ENCODE peak calls at places on chromosomes 4 and X, in four cellular contexts. One of them, this sample, is unnamed.

GRCh38 chrX:40663078-40663740 is 15.8 kb upstream of the CXorf38 start:
- DNase-seq in K562: no peak
- DNase-seq in GM12878: no peak
- DNase-seq in HepG2: no peak
- DNase-seq in this sample: no peak

GRCh38 chr4:99844048-99844447 is 27.4 kb downstream of the DAPP1 start:
- DNase-seq in K562: peak
- DNase-seq in HepG2: no peak
- DNase-seq in GM12878: no peak
- DNase-seq in this sample: no peak

GRCh38 chr4:41060352-41061318 is 153.7 kb downstream of the APBB2 start:
- DNase-seq in GM12878: no peak
- DNase-seq in K562: no peak
- DNase-seq in HepG2: no peak
- DNase-seq in this sample: no peak

GRCh38 chr4:73414936-73415271 is 10.8 kb downstream of the ALB start:
- DNase-seq in GM12878: no peak
- DNase-seq in HepG2: no peak
- DNase-seq in K562: no peak
- DNase-seq in this sample: no peak

GRCh38 chr4:92241094-92241493 is 62.7 kb upstream of the GRID2 start:
- DNase-seq in HepG2: no peak
- DNase-seq in GM12878: no peak
- DNase-seq in K562: no peak
- DNase-seq in this sample: no peak

GRCh38 chr4:87060957-87061356 is 126.1 kb downstream of the AFF1 start:
- DNase-seq in HepG2: no peak
- DNase-seq in GM12878: no peak
- DNase-seq in K562: no peak
- DNase-seq in this sample: no peak

GRCh38 chr4:113919611-113920010 is 59.8 kb downstream of the ARSJ start:
- DNase-seq in HepG2: no peak
- DNase-seq in GM12878: no peak
- DNase-seq in K562: no peak
- DNase-seq in this sample: no peak

GRCh38 chr4:37780444-37781133 is 45.9 kb upstream of the PGM2 start:
- DNase-seq in GM12878: no peak
- DNase-seq in HepG2: peak
- DNase-seq in K562: no peak
- DNase-seq in this sample: no peak

GRCh38 chr4:28443786-28444412 is 1583.3 kb downstream of the STIM2 start:
- DNase-seq in K562: no peak
- DNase-seq in GM12878: no peak
- DNase-seq in HepG2: no peak
- DNase-seq in this sample: peak

GRCh38 chrX:154775611-154776349 is 13.1 kb downstream of the DKC1 start:
- DNase-seq in HepG2: no peak
- DNase-seq in GM12878: no peak
- DNase-seq in K562: peak
- DNase-seq in this sample: no peak

GRCh38 chrX:8724176-8724757 is 7.7 kb downstream of the ANOS1 start:
- DNase-seq in K562: peak
- DNase-seq in GM12878: no peak
- DNase-seq in HepG2: no peak
- DNase-seq in this sample: peak

GRCh38 chrX:128807367-128807766 is 715.9 kb downstream of the SMARCA1 start:
- DNase-seq in K562: peak
- DNase-seq in HepG2: no peak
- DNase-seq in GM12878: no peak
- DNase-seq in this sample: no peak

GRCh38 chrX:13906103-13906502 is 89.2 kb upstream of the GPM6B start:
- DNase-seq in K562: no peak
- DNase-seq in HepG2: no peak
- DNase-seq in GM12878: no peak
- DNase-seq in this sample: no peak

DNA sequence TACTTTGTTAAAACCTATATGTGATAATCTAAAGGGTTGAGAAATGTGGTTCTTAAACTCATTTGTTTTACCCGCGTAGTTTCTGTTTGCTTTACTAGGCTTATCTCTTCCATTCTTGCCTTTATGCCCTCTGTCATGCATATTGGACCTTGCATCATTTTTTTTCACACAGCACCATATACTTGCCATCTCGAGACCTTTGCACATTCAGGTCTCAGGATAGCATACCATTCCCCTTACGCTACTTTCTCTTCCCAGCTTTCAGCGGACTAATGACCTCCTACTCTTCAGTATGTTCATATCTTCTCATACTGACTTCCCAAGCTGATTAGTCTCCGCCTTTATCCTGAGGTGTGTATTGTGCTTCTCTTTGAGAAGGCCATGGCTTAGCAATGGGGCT is 40.5 kb downstream of the USP38 start:
- DNase-seq in GM12878: no peak
- DNase-seq in HepG2: peak
- DNase-seq in K562: no peak
- DNase-seq in this sample: no peak
- TF ChIP-seq CREB1 in GM12878: no peak
- TF ChIP-seq CREB1 in HepG2: peak
- TF ChIP-seq CREB1 in K562: no peak
- TF ChIP-seq CREB1 in this sample: no peak

GRCh38 chr4:40040908-40041307 is 15.7 kb upstream of the N4BP2 start:
- DNase-seq in K562: no peak
- DNase-seq in HepG2: no peak
- DNase-seq in GM12878: no peak
- DNase-seq in this sample: no peak

GRCh38 chr4:40043786-40044185 is 12.9 kb upstream of the N4BP2 start:
- DNase-seq in K562: no peak
- DNase-seq in GM12878: no peak
- DNase-seq in HepG2: no peak
- DNase-seq in this sample: no peak

GRCh38 chr4:40033603-40034002 is 23.0 kb upstream of the N4BP2 start:
- DNase-seq in GM12878: no peak
- DNase-seq in K562: no peak
- DNase-seq in HepG2: no peak
- DNase-seq in this sample: no peak

GRCh38 chr4:40038972-40039371 is 17.7 kb upstream of the N4BP2 start:
- DNase-seq in GM12878: no peak
- DNase-seq in HepG2: no peak
- DNase-seq in K562: no peak
- DNase-seq in this sample: no peak
- TF ChIP-seq TCF7 in GM12878: no peak
- TF ChIP-seq TCF7 in HepG2: no peak
- TF ChIP-seq TCF7 in K562: no peak
- TF ChIP-seq TCF7 in this sample: no peak

GRCh38 chrX:114619874-114620273 is 36.0 kb downstream of the HTR2C start:
- DNase-seq in HepG2: no peak
- DNase-seq in GM12878: no peak
- DNase-seq in K562: peak
- DNase-seq in this sample: no peak
- TF ChIP-seq CREB1 in HepG2: no peak
- TF ChIP-seq CREB1 in GM12878: no peak
- TF ChIP-seq CREB1 in K562: no peak
- TF ChIP-seq CREB1 in this sample: no peak

GRCh38 chr4:13905543-13905942 is 278.0 kb upstream of the BOD1L1 start:
- DNase-seq in HepG2: no peak
- DNase-seq in K562: no peak
- DNase-seq in GM12878: no peak
- DNase-seq in this sample: no peak
- TF ChIP-seq TCF7 in HepG2: no peak
- TF ChIP-seq TCF7 in K562: no peak
- TF ChIP-seq TCF7 in GM12878: no peak
- TF ChIP-seq TCF7 in this sample: no peak

GRCh38 chrX:80139564-80139963 is 125.0 kb downstream of the TBX22 start:
- DNase-seq in HepG2: no peak
- DNase-seq in K562: no peak
- DNase-seq in GM12878: no peak
- DNase-seq in this sample: no peak

GRCh38 chrX:80138938-80139337 is 124.4 kb downstream of the TBX22 start:
- DNase-seq in GM12878: no peak
- DNase-seq in HepG2: no peak
- DNase-seq in K562: no peak
- DNase-seq in this sample: no peak
- TF ChIP-seq CREB1 in GM12878: no peak
- TF ChIP-seq CREB1 in HepG2: no peak
- TF ChIP-seq CREB1 in K562: no peak
- TF ChIP-seq CREB1 in this sample: no peak

DNA sequence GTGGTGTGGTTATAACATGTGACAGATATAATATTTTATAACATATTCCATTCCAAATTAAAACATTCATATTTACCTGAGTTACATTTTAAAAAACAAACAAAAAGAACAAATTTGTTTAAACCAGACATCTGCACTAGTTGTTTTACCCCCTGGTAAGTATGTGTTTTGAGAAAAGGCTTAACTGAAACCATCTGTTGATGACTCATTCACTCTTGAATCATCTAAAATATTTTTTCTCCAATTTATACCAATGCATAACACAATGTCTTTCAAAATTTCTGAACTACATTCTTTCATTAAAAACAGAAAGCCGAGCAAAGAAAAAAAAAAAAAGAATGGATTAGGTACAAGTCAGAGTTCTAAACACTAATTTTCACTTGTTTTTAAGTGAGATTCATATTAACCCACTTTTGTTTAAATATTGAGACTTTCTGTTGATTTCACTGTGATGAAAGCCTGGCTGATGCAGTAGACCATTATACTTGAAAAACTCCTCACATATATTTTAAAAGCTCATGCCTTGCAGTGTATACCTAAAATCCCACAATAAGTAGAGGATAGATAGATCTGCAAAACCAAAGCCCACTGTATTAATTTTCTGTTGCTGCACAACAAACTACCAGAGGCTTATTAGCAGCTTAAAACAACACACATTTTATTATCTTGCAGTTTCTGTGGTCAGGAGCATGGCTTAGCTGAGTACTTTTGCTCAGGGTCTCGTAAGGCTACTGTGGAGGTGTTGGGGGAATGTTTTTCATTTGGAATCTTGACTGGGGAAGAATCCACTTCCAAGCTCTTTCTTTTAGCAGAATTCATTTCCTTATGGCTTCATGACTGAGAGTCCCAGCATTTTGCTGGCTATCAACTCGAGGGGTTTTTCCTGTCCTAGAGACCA is 221.5 kb downstream of the PCDH18 start:
- DNase-seq in K562: no peak
- DNase-seq in GM12878: no peak
- DNase-seq in HepG2: no peak
- DNase-seq in this sample: no peak
- TF ChIP-seq TCF7 in K562: no peak
- TF ChIP-seq TCF7 in GM12878: no peak
- TF ChIP-seq TCF7 in HepG2: no peak
- TF ChIP-seq TCF7 in this sample: no peak

DNA sequence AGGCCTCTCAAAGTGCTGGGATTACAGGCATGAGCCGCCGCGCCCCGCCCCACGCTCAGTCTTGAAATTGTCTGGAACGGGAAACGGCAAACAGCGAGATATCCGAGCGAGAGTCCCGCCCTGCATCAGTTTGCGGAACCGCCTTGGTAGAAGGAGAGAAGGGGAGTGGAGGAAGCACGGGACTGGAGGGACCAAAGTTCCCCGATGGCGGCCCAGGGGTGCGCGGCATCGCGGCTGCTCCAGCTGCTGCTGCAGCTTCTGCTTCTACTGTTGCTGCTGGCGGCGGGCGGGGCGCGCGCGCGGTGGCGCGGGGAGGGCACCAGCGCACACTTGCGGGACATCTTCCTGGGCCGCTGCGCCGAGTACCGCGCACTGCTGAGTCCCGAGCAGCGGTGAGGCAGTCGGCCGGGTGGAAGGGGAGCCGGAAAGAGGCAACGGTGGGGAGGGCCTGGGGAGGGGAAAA is at the start of gene BST1:
- DNase-seq in K562: no peak
- DNase-seq in HepG2: no peak
- DNase-seq in GM12878: no peak
- DNase-seq in this sample: peak
- TF ChIP-seq CREB1 in K562: no peak
- TF ChIP-seq CREB1 in HepG2: no peak
- TF ChIP-seq CREB1 in GM12878: no peak
- TF ChIP-seq CREB1 in this sample: no peak

DNA sequence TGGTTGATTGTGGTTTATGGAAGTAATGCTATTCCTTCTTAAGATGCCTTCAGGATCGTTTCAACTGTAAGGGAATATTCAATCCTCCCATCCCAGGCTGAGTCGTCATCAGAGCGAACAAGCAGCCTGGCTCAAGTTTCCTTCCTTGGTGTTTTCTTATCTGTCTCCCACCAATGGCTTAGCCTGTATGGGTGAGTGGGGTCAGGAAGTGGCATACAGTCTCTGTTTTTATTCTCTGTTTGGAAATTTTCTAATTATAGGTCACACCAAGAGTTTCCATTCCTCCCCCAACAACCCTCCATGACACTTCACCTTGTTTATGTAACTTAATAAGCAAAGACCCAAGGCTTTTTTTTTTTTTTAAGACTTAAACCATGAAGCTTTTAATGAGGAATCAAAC is 56.2 kb upstream of the KDR start:
- DNase-seq in K562: no peak
- DNase-seq in GM12878: no peak
- DNase-seq in HepG2: no peak
- DNase-seq in this sample: no peak
- TF ChIP-seq TCF7 in K562: no peak
- TF ChIP-seq TCF7 in GM12878: no peak
- TF ChIP-seq TCF7 in HepG2: no peak
- TF ChIP-seq TCF7 in this sample: no peak

DNA sequence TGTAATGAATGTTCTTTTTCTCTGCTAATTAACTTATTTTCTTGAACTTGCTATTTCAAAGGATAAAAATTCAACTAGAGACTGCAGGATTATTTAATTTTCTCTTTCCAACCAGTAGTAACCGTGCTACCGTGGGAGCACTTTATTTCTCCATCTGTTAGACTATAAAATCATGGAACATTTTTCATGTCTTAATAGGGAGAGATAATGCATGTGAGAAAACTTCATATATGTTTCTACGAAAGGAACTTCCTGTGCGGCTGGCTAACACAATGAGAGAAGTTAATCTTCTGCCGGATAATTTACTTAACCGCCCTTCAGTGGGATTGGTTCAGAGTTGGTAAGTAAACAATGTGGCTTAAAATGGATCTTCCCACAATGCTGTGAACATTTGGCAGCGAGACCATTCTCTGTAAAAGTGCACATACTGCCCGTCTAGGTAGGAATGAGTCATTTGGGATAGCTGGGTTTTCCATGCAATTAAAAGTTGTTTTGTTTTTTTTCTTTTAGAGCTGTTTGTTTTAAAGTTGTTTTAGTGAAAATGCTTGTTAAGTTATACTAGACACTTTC is 29.5 kb downstream of the PDK3 start:
- DNase-seq in K562: no peak
- DNase-seq in HepG2: peak
- DNase-seq in GM12878: no peak
- DNase-seq in this sample: no peak
- TF ChIP-seq CREB1 in K562: no peak
- TF ChIP-seq CREB1 in HepG2: no peak
- TF ChIP-seq CREB1 in GM12878: no peak
- TF ChIP-seq CREB1 in this sample: no peak

This sample was measured in WTC11.